ENCODE peak calls at places on chromosomes 6 and 20, in six cellular contexts. One of them, this sample, is unnamed.

GRCh38 chr6:48775157-48775556 is 664.2 kb upstream of the PTCHD4 start:
- DNase-seq in left colon: no peak
- DNase-seq in NCI-H1092 treated with DMSO at 0.1 percent for 48 hours: no peak
- DNase-seq in PC-3: peak
- DNase-seq in NCI-H1105: no peak
- DNase-seq in stimulated activated naive B cell treated with anti-CD40 and anti-IgM and Interleukin-4, amounts not matched to agents 10 μg/mL and 1 μg/mL and 100 μg/mL, for 72 hours: no peak
- DNase-seq in this sample: no peak

GRCh38 chr6:64685401-64685800 is 1021.6 kb downstream of the EYS start:
- DNase-seq in PC-3: peak
- DNase-seq in NCI-H1105: no peak
- DNase-seq in NCI-H1092 treated with DMSO at 0.1 percent for 48 hours: no peak
- DNase-seq in stimulated activated naive B cell treated with anti-CD40 and anti-IgM and Interleukin-4, amounts not matched to agents 10 μg/mL and 1 μg/mL and 100 μg/mL, for 72 hours: no peak
- DNase-seq in left colon: no peak
- DNase-seq in this sample: no peak

GRCh38 chr20:48845000-48845399 is 17.2 kb upstream of the PREX1 start:
- DNase-seq in NCI-H1092 treated with DMSO at 0.1 percent for 48 hours: no peak
- DNase-seq in left colon: no peak
- DNase-seq in PC-3: peak
- DNase-seq in NCI-H1105: no peak
- DNase-seq in stimulated activated naive B cell treated with anti-CD40 and anti-IgM and Interleukin-4, amounts not matched to agents 10 μg/mL and 1 μg/mL and 100 μg/mL, for 72 hours: no peak
- DNase-seq in this sample: no peak

GRCh38 chr6:159701413-159701999 is 8.5 kb upstream of the SOD2 start:
- DNase-seq in PC-3: peak
- DNase-seq in left colon: no peak
- DNase-seq in stimulated activated naive B cell treated with anti-CD40 and anti-IgM and Interleukin-4, amounts not matched to agents 10 μg/mL and 1 μg/mL and 100 μg/mL, for 72 hours: no peak
- DNase-seq in NCI-H1105: no peak
- DNase-seq in NCI-H1092 treated with DMSO at 0.1 percent for 48 hours: no peak
- DNase-seq in this sample: no peak

GRCh38 chr20:35625584-35626385 is 10.2 kb downstream of the SPAG4 start:
- DNase-seq in PC-3: peak
- DNase-seq in NCI-H1105: no peak
- DNase-seq in stimulated activated naive B cell treated with anti-CD40 and anti-IgM and Interleukin-4, amounts not matched to agents 10 μg/mL and 1 μg/mL and 100 μg/mL, for 72 hours: no peak
- DNase-seq in NCI-H1092 treated with DMSO at 0.1 percent for 48 hours: no peak
- DNase-seq in left colon: no peak
- DNase-seq in this sample: no peak

GRCh38 chr6:90891338-90891715 is 304.5 kb upstream of the MAP3K7 start:
- DNase-seq in stimulated activated naive B cell treated with anti-CD40 and anti-IgM and Interleukin-4, amounts not matched to agents 10 μg/mL and 1 μg/mL and 100 μg/mL, for 72 hours: no peak
- DNase-seq in NCI-H1092 treated with DMSO at 0.1 percent for 48 hours: no peak
- DNase-seq in NCI-H1105: no peak
- DNase-seq in PC-3: no peak
- DNase-seq in left colon: no peak
- DNase-seq in this sample: no peak

GRCh38 chr6:169906004-169906740 is 154.8 kb downstream of the ERMARD start:
- DNase-seq in left colon: no peak
- DNase-seq in stimulated activated naive B cell treated with anti-CD40 and anti-IgM and Interleukin-4, amounts not matched to agents 10 μg/mL and 1 μg/mL and 100 μg/mL, for 72 hours: no peak
- DNase-seq in NCI-H1105: no peak
- DNase-seq in PC-3: no peak
- DNase-seq in NCI-H1092 treated with DMSO at 0.1 percent for 48 hours: no peak
- DNase-seq in this sample: no peak

GRCh38 chr6:10237284-10238043 is 177.4 kb downstream of the TFAP2A start:
- DNase-seq in NCI-H1105: no peak
- DNase-seq in NCI-H1092 treated with DMSO at 0.1 percent for 48 hours: no peak
- DNase-seq in stimulated activated naive B cell treated with anti-CD40 and anti-IgM and Interleukin-4, amounts not matched to agents 10 μg/mL and 1 μg/mL and 100 μg/mL, for 72 hours: no peak
- DNase-seq in PC-3: peak
- DNase-seq in left colon: peak
- DNase-seq in this sample: no peak

GRCh38 chr6:43828711-43829110 is 58.7 kb downstream of the VEGFA start:
- DNase-seq in NCI-H1105: no peak
- DNase-seq in NCI-H1092 treated with DMSO at 0.1 percent for 48 hours: no peak
- DNase-seq in left colon: no peak
- DNase-seq in PC-3: no peak
- DNase-seq in stimulated activated naive B cell treated with anti-CD40 and anti-IgM and Interleukin-4, amounts not matched to agents 10 μg/mL and 1 μg/mL and 100 μg/mL, for 72 hours: no peak
- DNase-seq in this sample: no peak

GRCh38 chr6:101090281-101090680 is 209.2 kb upstream of the ASCC3 start:
- DNase-seq in left colon: no peak
- DNase-seq in stimulated activated naive B cell treated with anti-CD40 and anti-IgM and Interleukin-4, amounts not matched to agents 10 μg/mL and 1 μg/mL and 100 μg/mL, for 72 hours: no peak
- DNase-seq in NCI-H1105: no peak
- DNase-seq in NCI-H1092 treated with DMSO at 0.1 percent for 48 hours: no peak
- DNase-seq in PC-3: peak
- DNase-seq in this sample: no peak

GRCh38 chr20:25338112-25339023 is 52.3 kb downstream of the ABHD12 start:
- DNase-seq in stimulated activated naive B cell treated with anti-CD40 and anti-IgM and Interleukin-4, amounts not matched to agents 10 μg/mL and 1 μg/mL and 100 μg/mL, for 72 hours: no peak
- DNase-seq in NCI-H1105: no peak
- DNase-seq in NCI-H1092 treated with DMSO at 0.1 percent for 48 hours: no peak
- DNase-seq in PC-3: no peak
- DNase-seq in left colon: no peak
- DNase-seq in this sample: no peak

GRCh38 chr6:130574146-130574545 is 208.3 kb downstream of the TMEM200A start:
- DNase-seq in left colon: no peak
- DNase-seq in NCI-H1092 treated with DMSO at 0.1 percent for 48 hours: no peak
- DNase-seq in stimulated activated naive B cell treated with anti-CD40 and anti-IgM and Interleukin-4, amounts not matched to agents 10 μg/mL and 1 μg/mL and 100 μg/mL, for 72 hours: no peak
- DNase-seq in PC-3: no peak
- DNase-seq in NCI-H1105: no peak
- DNase-seq in this sample: no peak

GRCh38 chr6:85641522-85641915 is 1.2 kb downstream of the SYNCRIP start:
- DNase-seq in left colon: no peak
- DNase-seq in NCI-H1092 treated with DMSO at 0.1 percent for 48 hours: no peak
- DNase-seq in NCI-H1105: no peak
- DNase-seq in PC-3: peak
- DNase-seq in stimulated activated naive B cell treated with anti-CD40 and anti-IgM and Interleukin-4, amounts not matched to agents 10 μg/mL and 1 μg/mL and 100 μg/mL, for 72 hours: no peak
- DNase-seq in this sample: no peak

GRCh38 chr6:26044140-26045045 is 42.8 kb upstream of the HFE start:
- DNase-seq in PC-3: no peak
- DNase-seq in stimulated activated naive B cell treated with anti-CD40 and anti-IgM and Interleukin-4, amounts not matched to agents 10 μg/mL and 1 μg/mL and 100 μg/mL, for 72 hours: peak
- DNase-seq in NCI-H1092 treated with DMSO at 0.1 percent for 48 hours: no peak
- DNase-seq in left colon: peak
- DNase-seq in NCI-H1105: no peak
- DNase-seq in this sample: no peak

GRCh38 chr6:47545223-47545622 is 67.6 kb downstream of the CD2AP start:
- DNase-seq in PC-3: no peak
- DNase-seq in NCI-H1105: no peak
- DNase-seq in stimulated activated naive B cell treated with anti-CD40 and anti-IgM and Interleukin-4, amounts not matched to agents 10 μg/mL and 1 μg/mL and 100 μg/mL, for 72 hours: no peak
- DNase-seq in NCI-H1092 treated with DMSO at 0.1 percent for 48 hours: no peak
- DNase-seq in left colon: peak
- DNase-seq in this sample: no peak

GRCh38 chr6:136483906-136484305 is 66.3 kb downstream of the MAP7 start:
- DNase-seq in left colon: no peak
- DNase-seq in NCI-H1105: no peak
- DNase-seq in stimulated activated naive B cell treated with anti-CD40 and anti-IgM and Interleukin-4, amounts not matched to agents 10 μg/mL and 1 μg/mL and 100 μg/mL, for 72 hours: no peak
- DNase-seq in PC-3: no peak
- DNase-seq in NCI-H1092 treated with DMSO at 0.1 percent for 48 hours: no peak
- DNase-seq in this sample: no peak

GRCh38 chr20:54257090-54257816 is 49.4 kb downstream of the PFDN4 start:
- DNase-seq in NCI-H1092 treated with DMSO at 0.1 percent for 48 hours: no peak
- DNase-seq in NCI-H1105: no peak
- DNase-seq in left colon: no peak
- DNase-seq in stimulated activated naive B cell treated with anti-CD40 and anti-IgM and Interleukin-4, amounts not matched to agents 10 μg/mL and 1 μg/mL and 100 μg/mL, for 72 hours: no peak
- DNase-seq in PC-3: peak
- DNase-seq in this sample: no peak

GRCh38 chr6:131782764-131783163 is 25.1 kb upstream of the ENPP1 start:
- DNase-seq in stimulated activated naive B cell treated with anti-CD40 and anti-IgM and Interleukin-4, amounts not matched to agents 10 μg/mL and 1 μg/mL and 100 μg/mL, for 72 hours: no peak
- DNase-seq in left colon: peak
- DNase-seq in NCI-H1105: peak
- DNase-seq in PC-3: peak
- DNase-seq in NCI-H1092 treated with DMSO at 0.1 percent for 48 hours: no peak
- DNase-seq in this sample: no peak

GRCh38 chr20:60900581-60900980 is 351.5 kb upstream of the CDH4 start:
- DNase-seq in NCI-H1105: no peak
- DNase-seq in NCI-H1092 treated with DMSO at 0.1 percent for 48 hours: no peak
- DNase-seq in left colon: no peak
- DNase-seq in stimulated activated naive B cell treated with anti-CD40 and anti-IgM and Interleukin-4, amounts not matched to agents 10 μg/mL and 1 μg/mL and 100 μg/mL, for 72 hours: no peak
- DNase-seq in PC-3: no peak
- DNase-seq in this sample: no peak

GRCh38 chr6:147585256-147585655 is 76.8 kb downstream of the SAMD5 start:
- DNase-seq in NCI-H1105: no peak
- DNase-seq in PC-3: peak
- DNase-seq in stimulated activated naive B cell treated with anti-CD40 and anti-IgM and Interleukin-4, amounts not matched to agents 10 μg/mL and 1 μg/mL and 100 μg/mL, for 72 hours: no peak
- DNase-seq in left colon: no peak
- DNase-seq in NCI-H1092 treated with DMSO at 0.1 percent for 48 hours: no peak
- DNase-seq in this sample: no peak

GRCh38 chr6:2505624-2506023 is 245.1 kb downstream of the MYLK4 start:
- DNase-seq in PC-3: peak
- DNase-seq in left colon: peak
- DNase-seq in NCI-H1105: no peak
- DNase-seq in stimulated activated naive B cell treated with anti-CD40 and anti-IgM and Interleukin-4, amounts not matched to agents 10 μg/mL and 1 μg/mL and 100 μg/mL, for 72 hours: no peak
- DNase-seq in NCI-H1092 treated with DMSO at 0.1 percent for 48 hours: no peak
- DNase-seq in this sample: no peak

GRCh38 chr6:99514089-99514488 is 1.1 kb downstream of the USP45 start:
- DNase-seq in left colon: peak
- DNase-seq in stimulated activated naive B cell treated with anti-CD40 and anti-IgM and Interleukin-4, amounts not matched to agents 10 μg/mL and 1 μg/mL and 100 μg/mL, for 72 hours: no peak
- DNase-seq in PC-3: no peak
- DNase-seq in NCI-H1105: no peak
- DNase-seq in NCI-H1092 treated with DMSO at 0.1 percent for 48 hours: no peak
- DNase-seq in this sample: no peak

GRCh38 chr20:4795394-4795793 is 73.7 kb downstream of the PRND start:
- DNase-seq in PC-3: peak
- DNase-seq in NCI-H1092 treated with DMSO at 0.1 percent for 48 hours: no peak
- DNase-seq in NCI-H1105: no peak
- DNase-seq in left colon: no peak
- DNase-seq in stimulated activated naive B cell treated with anti-CD40 and anti-IgM and Interleukin-4, amounts not matched to agents 10 μg/mL and 1 μg/mL and 100 μg/mL, for 72 hours: peak
- DNase-seq in this sample: no peak

GRCh38 chr20:34776177-34776576 is 49.3 kb downstream of the NCOA6 start:
- DNase-seq in stimulated activated naive B cell treated with anti-CD40 and anti-IgM and Interleukin-4, amounts not matched to agents 10 μg/mL and 1 μg/mL and 100 μg/mL, for 72 hours: no peak
- DNase-seq in NCI-H1105: no peak
- DNase-seq in left colon: no peak
- DNase-seq in PC-3: no peak
- DNase-seq in NCI-H1092 treated with DMSO at 0.1 percent for 48 hours: no peak
- DNase-seq in this sample: no peak

GRCh38 chr20:23362392-23363256 is 642 bp downstream of the GZF1 start:
- DNase-seq in NCI-H1105: peak
- DNase-seq in left colon: peak
- DNase-seq in NCI-H1092 treated with DMSO at 0.1 percent for 48 hours: peak
- DNase-seq in PC-3: peak
- DNase-seq in stimulated activated naive B cell treated with anti-CD40 and anti-IgM and Interleukin-4, amounts not matched to agents 10 μg/mL and 1 μg/mL and 100 μg/mL, for 72 hours: no peak
- DNase-seq in this sample: peak

GRCh38 chr20:35883341-35883777 is 70.9 kb downstream of the SCAND1 start:
- DNase-seq in stimulated activated naive B cell treated with anti-CD40 and anti-IgM and Interleukin-4, amounts not matched to agents 10 μg/mL and 1 μg/mL and 100 μg/mL, for 72 hours: no peak
- DNase-seq in PC-3: peak
- DNase-seq in NCI-H1105: no peak
- DNase-seq in NCI-H1092 treated with DMSO at 0.1 percent for 48 hours: no peak
- DNase-seq in left colon: no peak
- DNase-seq in this sample: no peak

GRCh38 chr6:56958481-56958880 is 3.6 kb downstream of the BEND6 start:
- DNase-seq in stimulated activated naive B cell treated with anti-CD40 and anti-IgM and Interleukin-4, amounts not matched to agents 10 μg/mL and 1 μg/mL and 100 μg/mL, for 72 hours: no peak
- DNase-seq in NCI-H1105: no peak
- DNase-seq in NCI-H1092 treated with DMSO at 0.1 percent for 48 hours: no peak
- DNase-seq in PC-3: no peak
- DNase-seq in left colon: no peak
- DNase-seq in this sample: no peak

GRCh38 chr20:53298260-53298659 is 295.4 kb downstream of the ZNF217 start:
- DNase-seq in left colon: no peak
- DNase-seq in NCI-H1092 treated with DMSO at 0.1 percent for 48 hours: no peak
- DNase-seq in NCI-H1105: no peak
- DNase-seq in PC-3: no peak
- DNase-seq in stimulated activated naive B cell treated with anti-CD40 and anti-IgM and Interleukin-4, amounts not matched to agents 10 μg/mL and 1 μg/mL and 100 μg/mL, for 72 hours: no peak
- DNase-seq in this sample: no peak

GRCh38 chr6:160327981-160328380 is 20.2 kb upstream of the SLC22A3 start:
- DNase-seq in left colon: no peak
- DNase-seq in NCI-H1092 treated with DMSO at 0.1 percent for 48 hours: no peak
- DNase-seq in NCI-H1105: no peak
- DNase-seq in PC-3: no peak
- DNase-seq in stimulated activated naive B cell treated with anti-CD40 and anti-IgM and Interleukin-4, amounts not matched to agents 10 μg/mL and 1 μg/mL and 100 μg/mL, for 72 hours: no peak
- DNase-seq in this sample: no peak

GRCh38 chr6:118968416-118968815 is 33.5 kb upstream of the MCM9 start:
- DNase-seq in NCI-H1092 treated with DMSO at 0.1 percent for 48 hours: no peak
- DNase-seq in PC-3: peak
- DNase-seq in left colon: no peak
- DNase-seq in stimulated activated naive B cell treated with anti-CD40 and anti-IgM and Interleukin-4, amounts not matched to agents 10 μg/mL and 1 μg/mL and 100 μg/mL, for 72 hours: no peak
- DNase-seq in NCI-H1105: peak
- DNase-seq in this sample: no peak

GRCh38 chr20:47574616-47575401 is 73.1 kb downstream of the NCOA3 start:
- DNase-seq in stimulated activated naive B cell treated with anti-CD40 and anti-IgM and Interleukin-4, amounts not matched to agents 10 μg/mL and 1 μg/mL and 100 μg/mL, for 72 hours: no peak
- DNase-seq in NCI-H1092 treated with DMSO at 0.1 percent for 48 hours: peak
- DNase-seq in PC-3: peak
- DNase-seq in NCI-H1105: peak
- DNase-seq in left colon: no peak
- DNase-seq in this sample: no peak

GRCh38 chr6:89311530-89311852 is 3.6 kb downstream of the GABRR2 start:
- DNase-seq in left colon: no peak
- DNase-seq in NCI-H1092 treated with DMSO at 0.1 percent for 48 hours: no peak
- DNase-seq in stimulated activated naive B cell treated with anti-CD40 and anti-IgM and Interleukin-4, amounts not matched to agents 10 μg/mL and 1 μg/mL and 100 μg/mL, for 72 hours: no peak
- DNase-seq in NCI-H1105: no peak
- DNase-seq in PC-3: no peak
- DNase-seq in this sample: no peak

GRCh38 chr6:73421534-73421933 is 26.9 kb downstream of the DDX43 start:
- DNase-seq in left colon: no peak
- DNase-seq in NCI-H1105: no peak
- DNase-seq in NCI-H1092 treated with DMSO at 0.1 percent for 48 hours: no peak
- DNase-seq in stimulated activated naive B cell treated with anti-CD40 and anti-IgM and Interleukin-4, amounts not matched to agents 10 μg/mL and 1 μg/mL and 100 μg/mL, for 72 hours: no peak
- DNase-seq in PC-3: no peak
- DNase-seq in this sample: no peak

GRCh38 chr20:41183391-41183790 is 46.0 kb downstream of the PLCG1 start:
- DNase-seq in NCI-H1105: no peak
- DNase-seq in left colon: no peak
- DNase-seq in NCI-H1092 treated with DMSO at 0.1 percent for 48 hours: no peak
- DNase-seq in stimulated activated naive B cell treated with anti-CD40 and anti-IgM and Interleukin-4, amounts not matched to agents 10 μg/mL and 1 μg/mL and 100 μg/mL, for 72 hours: no peak
- DNase-seq in PC-3: no peak
- DNase-seq in this sample: no peak

GRCh38 chr6:69796081-69796626 is 656 bp downstream of the LMBRD1 start:
- DNase-seq in left colon: no peak
- DNase-seq in NCI-H1105: peak
- DNase-seq in PC-3: peak
- DNase-seq in stimulated activated naive B cell treated with anti-CD40 and anti-IgM and Interleukin-4, amounts not matched to agents 10 μg/mL and 1 μg/mL and 100 μg/mL, for 72 hours: peak
- DNase-seq in NCI-H1092 treated with DMSO at 0.1 percent for 48 hours: peak
- DNase-seq in this sample: peak

GRCh38 chr20:40606660-40607059 is 82.4 kb downstream of the MAFB start:
- DNase-seq in NCI-H1092 treated with DMSO at 0.1 percent for 48 hours: no peak
- DNase-seq in PC-3: no peak
- DNase-seq in left colon: no peak
- DNase-seq in NCI-H1105: no peak
- DNase-seq in stimulated activated naive B cell treated with anti-CD40 and anti-IgM and Interleukin-4, amounts not matched to agents 10 μg/mL and 1 μg/mL and 100 μg/mL, for 72 hours: no peak
- DNase-seq in this sample: no peak

This sample was measured in activated CD4-positive, CD25-positive, alpha-beta regulatory T cell treated with anti-CD3 and anti-CD28 coated beads, Interleukin-2, amount 50 U/mL, for 16 hours.